ENCODE peak calls at places on chromosomes 7 and 10, in six cellular contexts. O is H1, I is HepG2, K is K562, B is GM12891, F is GM12878. R is an unnamed sample.

GRCh38 chr10:17175551-17175950 is 25.9 kb downstream of the TRDMT1 start:
- DNase-seq in O (no peak), I (no peak), K (no peak), B (no peak), F (no peak), R (no peak)

GRCh38 chr10:43479275-43479674 is 42.4 kb downstream of the ZNF487 start:
- DNase-seq in O (no peak), I (no peak), K (no peak), B (no peak), F (no peak), R (no peak)

GRCh38 chr10:103716206-103717160 is 138.9 kb downstream of the SH3PXD2A start:
- DNase-seq in O (no peak), I (peak), K (no peak), B (no peak), F (no peak), R (no peak)

GRCh38 chr10:132781556-132781955 is 4.4 kb downstream of the NKX6-2 start:
- DNase-seq in O (no peak), I (no peak), K (no peak), B (no peak), F (no peak), R (no peak)

GRCh38 chr7:105996860-105997737 is 34.0 kb downstream of the CDHR3 start:
- DNase-seq in O (no peak), I (peak), K (no peak), B (no peak), F (no peak), R (no peak)

GRCh38 chr7:157529768-157530560 is 193.2 kb downstream of the DNAJB6 start:
- DNase-seq in O (no peak), I (no peak), K (no peak), B (no peak), F (no peak), R (no peak)

GRCh38 chr10:12389154-12389734 is 39.9 kb downstream of the CAMK1D start:
- DNase-seq in O (no peak), I (no peak), K (no peak), B (no peak), F (no peak), R (no peak)

GRCh38 chr10:77598606-77599005 is 39.0 kb downstream of the KCNMA1 start:
- DNase-seq in O (no peak), I (no peak), K (no peak), B (no peak), F (no peak), R (no peak)

GRCh38 chr10:29736325-29737208 is 101.8 kb upstream of the SVIL start:
- DNase-seq in O (no peak), I (no peak), K (no peak), B (peak), F (no peak), R (peak)

GRCh38 chr10:125235093-125236069 is 75.0 kb upstream of the CTBP2 start:
- DNase-seq in O (no peak), I (no peak), K (no peak), B (no peak), F (no peak), R (no peak)

GRCh38 chr7:157952050-157952667 is 615.4 kb downstream of the DNAJB6 start:
- DNase-seq in O (no peak), I (no peak), K (no peak), B (no peak), F (no peak), R (no peak)

GRCh38 chr7:40162516-40162915 is 27.7 kb downstream of the SUGCT start:
- DNase-seq in O (no peak), I (no peak), K (no peak), B (no peak), F (no peak), R (no peak)

GRCh38 chr7:20217193-20217948 is at the start of gene MACC1:
- DNase-seq in O (peak), I (no peak), K (peak), B (no peak), F (peak), R (no peak)
- TF ChIP-seq POLR2A in O (peak), I (no peak), K (peak), B (no peak), F (no peak), R (peak)

GRCh38 chr10:23786594-23786993 is 347.7 kb downstream of the OTUD1 start:
- DNase-seq in O (no peak), I (no peak), K (no peak), B (no peak), F (no peak), R (no peak)
- TF ChIP-seq TAF1 in O (no peak), I (no peak), K (no peak), B (no peak), F (no peak), R (no peak)

GRCh38 chr7:4744391-4745264 is 30.8 kb upstream of the AP5Z1 start:
- DNase-seq in O (peak), I (peak), K (peak), B (peak), F (peak), R (peak)
- TF ChIP-seq POLR2A in O (no peak), I (no peak), K (no peak), B (peak), F (peak), R (peak)

GRCh38 chr10:317219-317868 is 182.1 kb downstream of the ZMYND11 start:
- DNase-seq in O (no peak), I (no peak), K (no peak), B (peak), F (peak), R (peak)
- TF ChIP-seq TAF1 in O (no peak), I (no peak), K (no peak), B (no peak), F (no peak), R (no peak)

GRCh38 chr7:29342761-29343160 is 148.2 kb downstream of the CHN2 start:
- DNase-seq in O (no peak), I (no peak), K (no peak), B (no peak), F (no peak), R (no peak)
- TF ChIP-seq POLR2A in O (no peak), I (no peak), K (no peak), B (no peak), F (no peak), R (no peak)

GRCh38 chr10:100999742-101000601 is at the start of gene LZTS2:
- DNase-seq in O (no peak), I (no peak), K (peak), B (no peak), F (no peak), R (no peak)
- TF ChIP-seq TAF1 in O (peak), I (no peak), K (no peak), B (no peak), F (no peak), R (no peak)

DNA sequence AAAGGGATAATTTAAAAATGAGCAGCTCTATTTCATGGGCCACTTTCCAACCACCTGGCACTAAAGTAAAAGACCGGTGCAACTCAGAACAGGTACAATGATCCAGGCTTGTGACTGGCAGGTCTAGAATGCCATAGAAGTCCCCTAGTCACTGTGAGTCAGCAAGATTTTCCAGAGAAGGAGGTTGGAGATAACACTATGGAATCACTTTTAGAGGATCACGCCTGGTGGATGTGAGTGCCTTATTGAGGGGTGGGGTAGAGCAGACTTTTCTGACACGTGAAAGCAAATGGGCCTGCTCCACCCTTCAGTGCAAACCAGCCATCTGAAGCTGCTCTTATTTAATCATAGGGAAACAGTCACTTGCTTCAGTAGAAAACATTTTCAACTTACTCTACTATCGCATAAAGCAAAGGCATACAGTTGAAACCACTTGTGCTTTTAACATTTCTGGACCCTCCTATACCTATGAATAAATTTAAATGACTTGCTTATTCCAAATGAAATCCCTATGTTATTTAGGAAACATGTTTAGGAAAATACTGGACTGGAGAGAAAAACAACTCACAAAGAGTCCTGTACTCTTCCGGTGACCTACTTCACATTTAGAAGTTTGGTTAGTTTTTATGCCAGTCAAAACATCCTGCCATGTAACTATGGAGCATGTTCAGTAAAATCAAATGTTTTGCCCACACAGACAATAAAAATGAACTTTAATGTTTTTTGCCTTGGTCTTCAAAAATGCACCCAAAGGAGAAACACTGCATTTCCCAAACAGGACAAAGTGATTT is 21.5 kb upstream of the AKR1C1 start:
- DNase-seq in O (no peak), I (peak), K (peak), B (no peak), F (no peak), R (no peak)
- TF ChIP-seq POLR2A in O (no peak), I (no peak), K (no peak), B (no peak), F (no peak), R (no peak)

DNA sequence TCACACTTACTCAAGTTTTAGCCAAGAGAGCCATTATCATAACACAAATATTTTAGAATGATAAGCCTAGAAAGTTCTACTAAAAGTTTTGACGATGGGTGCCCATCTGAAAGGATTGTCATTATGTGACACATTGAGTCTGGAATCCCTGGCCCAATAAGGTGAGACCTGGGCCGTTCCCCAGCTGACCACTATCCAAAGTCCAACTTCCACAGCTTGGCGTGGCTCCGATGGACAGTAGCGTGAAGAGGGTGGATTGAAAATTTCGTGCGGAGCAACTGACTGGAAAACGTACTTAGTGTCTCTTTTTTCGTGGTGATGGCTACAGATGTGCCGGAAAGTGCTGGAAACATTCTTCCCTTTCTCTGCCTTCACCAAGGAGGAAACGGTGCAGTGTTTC is 439.0 kb upstream of the ZMIZ1 start:
- DNase-seq in O (no peak), I (no peak), K (no peak), B (no peak), F (no peak), R (no peak)
- TF ChIP-seq TAF1 in O (no peak), I (no peak), K (no peak), B (no peak), F (no peak), R (no peak)

R was measured in GM12892.